ENCODE peak calls at places on chromosomes 13 and 19, in ten cellular contexts. D is testis, K is uterus, Z is HCT116, N is Panc1, C is fibroblast of lung, M is dorsolateral prefrontal cortex, X is left ventricle myocardium inferior, I is ovary, O is PC-9. T is an unnamed sample.

GRCh38 chr19:30091456-30091855 is 149.4 kb downstream of the URI1 start:
- DNase-seq in D (no peak), K (no peak), X (no peak), C (no peak), I (peak), M (peak), Z (no peak), N (no peak), O (no peak), T (no peak)

GRCh38 chr19:33894787-33895186 is 98.1 kb downstream of the KCTD15 start:
- DNase-seq in N (no peak), O (no peak), M (no peak), I (no peak), X (no peak), K (no peak), C (no peak), Z (no peak), D (no peak), T (no peak)

GRCh38 chr19:17488593-17489391 is 18.5 kb downstream of the SLC27A1 start:
- DNase-seq in Z (peak), D (peak), N (no peak), M (no peak), K (peak), I (peak), X (peak), O (peak), C (peak), T (no peak)

GRCh38 chr19:10761443-10762242 is 43.8 kb downstream of the DNM2 start:
- DNase-seq in K (no peak), Z (no peak), M (no peak), D (peak), N (no peak), I (peak), O (peak), C (no peak), X (no peak), T (no peak)

GRCh38 chr13:46964789-46965527 is 68.1 kb upstream of the HTR2A start:
- DNase-seq in O (no peak), D (no peak), N (no peak), M (no peak), X (no peak), Z (no peak), I (no peak), C (peak), K (no peak), T (no peak)

GRCh38 chr19:3516675-3517207 is 10.6 kb downstream of the FZR1 start:
- DNase-seq in O (no peak), D (no peak), Z (no peak), X (no peak), I (no peak), M (no peak), N (no peak), C (no peak), K (no peak), T (no peak)

GRCh38 chr13:80173224-80173623 is 167.7 kb downstream of the SPRY2 start:
- DNase-seq in D (no peak), C (no peak), M (no peak), Z (no peak), I (no peak), X (no peak), N (no peak), O (no peak), K (no peak), T (no peak)

GRCh38 chr13:82636119-82636518 is 1246.2 kb downstream of the SLITRK1 start:
- DNase-seq in Z (no peak), N (no peak), O (no peak), C (peak), D (no peak), X (no peak), K (no peak), I (no peak), M (no peak), T (no peak)

GRCh38 chr19:35764432-35765315 is 6.7 kb downstream of the PROSER3 start:
- DNase-seq in I (no peak), X (no peak), O (no peak), D (no peak), K (no peak), C (no peak), Z (no peak), M (no peak), N (no peak), T (no peak)

GRCh38 chr13:99288069-99288468 is 19.1 kb downstream of the GPR183 start:
- DNase-seq in O (no peak), D (no peak), X (no peak), C (no peak), N (no peak), K (no peak), Z (no peak), M (no peak), I (no peak), T (no peak)

GRCh38 chr19:5090780-5091575 is 122.1 kb downstream of the KDM4B start:
- DNase-seq in O (no peak), C (peak), X (peak), I (peak), K (peak), D (peak), M (peak), Z (no peak), N (no peak), T (peak)

GRCh38 chr13:113635048-113635420 is 23.0 kb downstream of the ATP4B start:
- DNase-seq in D (no peak), M (peak), C (no peak), I (peak), O (no peak), Z (no peak), X (peak), K (no peak), N (no peak), T (no peak)

GRCh38 chr13:75251188-75251587 is 230.8 kb downstream of the TBC1D4 start:
- DNase-seq in I (no peak), X (no peak), K (no peak), O (no peak), C (no peak), D (no peak), N (no peak), Z (no peak), M (no peak), T (no peak)

GRCh38 chr13:111198979-111199378 is 83.9 kb downstream of the ARHGEF7 start:
- DNase-seq in K (no peak), M (no peak), O (no peak), N (no peak), I (no peak), D (no peak), C (no peak), Z (no peak), X (no peak), T (no peak)

GRCh38 chr13:46648166-46648607 is 95.2 kb downstream of the LRCH1 start:
- DNase-seq in I (no peak), O (peak), X (no peak), C (peak), Z (peak), M (no peak), D (no peak), K (no peak), N (no peak), T (no peak)

GRCh38 chr19:34360354-34360909 is 4.6 kb upstream of the GPI start:
- DNase-seq in Z (no peak), I (no peak), O (no peak), K (no peak), D (no peak), X (no peak), M (no peak), N (no peak), C (no peak), T (no peak)

GRCh38 chr13:48919750-48920149 is 56.0 kb upstream of the FNDC3A start:
- DNase-seq in Z (no peak), C (no peak), I (no peak), K (no peak), M (no peak), N (no peak), O (no peak), X (no peak), D (no peak), T (no peak)

GRCh38 chr13:48923376-48923775 is 52.3 kb upstream of the FNDC3A start:
- DNase-seq in K (no peak), X (peak), C (no peak), M (no peak), O (no peak), N (no peak), D (no peak), Z (no peak), I (no peak), T (no peak)

GRCh38 chr13:48920730-48921129 is 55.0 kb upstream of the FNDC3A start:
- DNase-seq in M (no peak), O (no peak), X (no peak), I (no peak), D (no peak), N (no peak), K (no peak), C (no peak), Z (no peak), T (no peak)
- H3K4me3 ChIP-seq in M (no peak), O (no peak), X (no peak), I (no peak), D (no peak), N (no peak), K (no peak), C (no peak), Z (no peak), T (no peak)

GRCh38 chr19:1210227-1210538 is 4.6 kb downstream of the STK11 start:
- DNase-seq in Z (no peak), O (no peak), C (no peak), N (no peak), I (no peak), D (peak), M (no peak), X (no peak), K (no peak), T (no peak)

GRCh38 chr19:1206063-1206732 is 620 bp downstream of the STK11 start:
- DNase-seq in C (no peak), X (no peak), I (peak), Z (no peak), K (no peak), M (no peak), O (no peak), N (no peak), D (no peak), T (no peak)

GRCh38 chr19:1199531-1199930 is 6.0 kb upstream of the STK11 start:
- DNase-seq in O (no peak), I (peak), N (no peak), M (no peak), C (no peak), Z (no peak), X (no peak), K (no peak), D (no peak), T (no peak)

GRCh38 chr19:1206733-1207301 is 1.2 kb downstream of the STK11 start:
- DNase-seq in O (no peak), Z (no peak), K (no peak), C (no peak), N (no peak), M (no peak), X (no peak), I (no peak), D (peak), T (no peak)

GRCh38 chr19:1205114-1206062 is at the start of gene STK11:
- DNase-seq in D (peak), Z (peak), X (peak), I (peak), C (peak), O (peak), K (peak), M (peak), N (no peak), T (peak)
- H3K27ac ChIP-seq in D (peak), Z (peak), X (peak), I (peak), C (peak), O (peak), K (peak), M (peak), N (peak), T (peak)

GRCh38 chr13:24997367-24997967 is 98.5 kb upstream of the PABPC3 start:
- DNase-seq in N (no peak), C (peak), D (peak), Z (no peak), I (no peak), M (no peak), X (no peak), K (no peak), O (no peak), T (no peak)
- TF ChIP-seq CTCF in N (peak), C (peak), D (peak), Z (peak), I (peak), M (peak), X (peak), K (peak), O (peak), T (peak)

DNA sequence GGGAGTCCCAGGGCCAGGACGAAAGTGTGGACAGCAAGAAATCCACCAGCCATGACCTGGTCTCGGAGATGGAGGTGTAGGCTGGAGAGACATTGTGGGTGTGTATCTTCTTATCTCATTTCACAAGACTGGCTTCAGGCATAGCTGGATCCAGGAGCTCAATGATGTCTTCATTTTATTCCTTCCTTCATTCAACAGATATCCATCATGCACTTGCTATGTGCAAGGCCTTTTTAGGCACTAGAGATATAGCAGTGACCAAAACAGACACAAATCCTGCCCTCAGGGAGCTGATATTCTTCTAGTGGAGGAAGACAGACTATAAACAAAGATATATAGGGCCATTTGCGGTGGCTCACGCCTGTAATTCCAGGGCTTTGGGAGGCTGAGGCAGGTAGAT is 7.4 kb upstream of the DHX34 start:
- DNase-seq in I (no peak), N (no peak), K (no peak), M (no peak), C (no peak), X (no peak), D (no peak), Z (no peak), O (no peak), T (no peak)
- H3K4me3 ChIP-seq in I (no peak), N (no peak), K (no peak), M (no peak), C (no peak), X (no peak), D (no peak), Z (no peak), O (no peak), T (no peak)

GRCh38 chr19:44055870-44056269 is 4.0 kb downstream of the ZNF223 start:
- DNase-seq in O (no peak), D (no peak), K (no peak), I (no peak), X (no peak), M (no peak), C (no peak), N (no peak), Z (no peak), T (no peak)

GRCh38 chr19:44051654-44052402 is at the start of gene ZNF223:
- DNase-seq in O (peak), D (peak), X (peak), K (peak), Z (no peak), M (peak), N (peak), C (peak), I (peak), T (peak)

GRCh38 chr19:44050740-44051653 is 839 bp upstream of the ZNF223 start:
- DNase-seq in C (no peak), I (no peak), N (no peak), K (no peak), O (peak), Z (no peak), D (peak), M (no peak), X (no peak), T (no peak)
- H3K27ac ChIP-seq in C (no peak), I (no peak), N (peak), K (peak), O (peak), Z (no peak), D (peak), M (peak), X (peak), T (peak)

DNA sequence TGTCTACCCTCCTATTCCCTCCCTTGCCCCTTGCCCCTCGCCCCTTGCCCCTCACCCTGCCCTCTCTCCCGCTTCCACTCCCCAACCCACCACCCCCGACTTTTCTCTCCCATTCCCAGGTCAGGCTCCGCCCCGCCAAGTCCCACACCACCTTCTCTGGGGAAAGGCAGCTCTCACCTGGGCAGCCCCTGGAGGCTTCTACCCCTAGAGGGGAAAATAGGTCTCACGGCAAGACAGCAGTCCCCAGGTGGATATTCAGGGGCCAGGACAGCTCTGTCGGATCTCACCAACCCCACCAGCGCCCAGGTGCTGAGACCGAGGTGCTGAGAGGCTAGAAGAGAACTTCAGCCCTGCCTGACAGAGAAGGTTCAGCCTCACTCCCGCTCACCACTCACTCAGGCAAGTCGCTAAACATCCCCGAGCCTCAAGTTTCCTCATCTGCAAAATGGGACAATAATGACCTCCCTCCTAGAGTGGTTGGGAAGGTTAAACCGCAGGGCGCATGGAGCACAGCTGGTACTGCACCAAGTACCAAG is 1.4 kb upstream of the ERFL start:
- DNase-seq in C (no peak), O (no peak), M (no peak), D (no peak), Z (no peak), I (no peak), N (no peak), X (no peak), K (no peak), T (no peak)
- TF ChIP-seq CTCF in C (no peak), O (no peak), M (no peak), D (no peak), Z (no peak), I (no peak), N (no peak), X (no peak), K (no peak), T (no peak)